ENCODE peak calls at places on chromosomes 4 and X, in five cellular contexts. Q is stimulated activated CD4-positive, alpha-beta T cell treated with anti-CD3 and anti-CD28 coated beads, Interleukin-2, amount 100 ng/mL, for 48 hours; U is iris pigment epithelial cell; T is esophagus squamous epithelium; J is kidney glomerular epithelial cell. M is an unnamed sample.

GRCh38 chr4:174789666-174790065 is 39.4 kb downstream of the GLRA3 start:
- DNase-seq in T (no peak), Q (no peak), U (peak; percentile 43), J (no peak), M (no peak)

GRCh38 chrX:47607091-47607490 is 12.6 kb downstream of the SYN1 start:
- DNase-seq in T (no peak), J (no peak), Q (no peak), U (peak; percentile 37), M (no peak)

GRCh38 chr4:53039741-53040458 is 177.8 kb downstream of the RASL11B start:
- DNase-seq in U (peak; percentile 39), Q (no peak), J (no peak), T (no peak), M (no peak)

GRCh38 chr4:106312997-106313522 is 2.9 kb downstream of the TBCK start:
- DNase-seq in T (no peak), U (no peak), J (no peak), Q (no peak), M (no peak)

GRCh38 chrX:133085785-133086184 is 11.1 kb downstream of the USP26 start:
- DNase-seq in T (no peak), J (peak; percentile 9), U (no peak), Q (no peak), M (no peak)

GRCh38 chr4:156476359-156476758 is 495.2 kb downstream of the PDGFC start:
- DNase-seq in U (peak; percentile 99), Q (no peak), J (peak; percentile 99), T (no peak), M (no peak)

GRCh38 chr4:41622816-41623215 is 84.9 kb downstream of the LIMCH1 start:
- DNase-seq in U (no peak), Q (no peak), T (no peak), J (no peak), M (no peak)

GRCh38 chr4:183268556-183268955 is 51.5 kb downstream of the CLDN22 start:
- DNase-seq in U (no peak), T (no peak), Q (no peak), J (no peak), M (no peak)

GRCh38 chr4:92988301-92988700 is 684.5 kb downstream of the GRID2 start:
- DNase-seq in Q (no peak), J (no peak), U (peak; percentile 15), T (no peak), M (no peak)

GRCh38 chr4:13523105-13523477 is 21.2 kb downstream of the NKX3-2 start:
- DNase-seq in Q (no peak), T (no peak), J (no peak), U (no peak), M (no peak)

GRCh38 chr4:158669310-158669709 is 2.4 kb downstream of the C4orf46 start:
- DNase-seq in T (no peak), U (no peak), Q (no peak), J (no peak), M (no peak)

GRCh38 chrX:103774070-103774642 is 2.5 kb upstream of the PLP1 start:
- DNase-seq in T (no peak), Q (no peak), J (no peak), U (peak; percentile 48), M (no peak)

GRCh38 chrX:148741441-148741840 is 241.0 kb downstream of the AFF2 start:
- DNase-seq in T (no peak), U (no peak), J (no peak), Q (no peak), M (no peak)

GRCh38 chr4:23060776-23061175 is 368.0 kb downstream of the GBA3 start:
- DNase-seq in U (peak; percentile 10), T (no peak), Q (no peak), J (no peak), M (no peak)

GRCh38 chrX:39755152-39756032 is 342.4 kb downstream of the BCOR start:
- DNase-seq in Q (no peak), J (peak; percentile 75), U (peak; percentile 94), T (no peak), M (peak; percentile 72)

GRCh38 chr4:41753942-41754341 is 5.4 kb upstream of the PHOX2B start:
- DNase-seq in U (no peak), Q (no peak), T (no peak), J (no peak), M (no peak)